ENCODE peak calls at places on chromosome 12, in four cellular contexts. One of them, this sample, is unnamed.

GRCh38 chr12:117832459-117833457 is 136.0 kb downstream of the KSR2 start:
- DNase-seq in mesendoderm: no peak
- DNase-seq in IMR-90: peak
- DNase-seq in H1: no peak
- DNase-seq in this sample: no peak

GRCh38 chr12:48281811-48282210 is 68.9 kb downstream of the ZNF641 start:
- DNase-seq in mesendoderm: no peak
- DNase-seq in IMR-90: no peak
- DNase-seq in H1: no peak
- DNase-seq in this sample: no peak

GRCh38 chr12:46558696-46559095 is 186.1 kb upstream of the SLC38A2 start:
- DNase-seq in mesendoderm: no peak
- DNase-seq in IMR-90: no peak
- DNase-seq in H1: no peak
- DNase-seq in this sample: no peak

GRCh38 chr12:107119091-107119490 is 25.7 kb upstream of the CRY1 start:
- DNase-seq in mesendoderm: no peak
- DNase-seq in IMR-90: no peak
- DNase-seq in H1: no peak
- DNase-seq in this sample: no peak

GRCh38 chr12:94148841-94149780 is 734 bp downstream of the PLXNC1 start:
- DNase-seq in mesendoderm: peak
- DNase-seq in IMR-90: peak
- DNase-seq in H1: peak
- DNase-seq in this sample: peak

GRCh38 chr12:62711626-62712305 is 223.2 kb downstream of the PPM1H start:
- DNase-seq in mesendoderm: no peak
- DNase-seq in IMR-90: no peak
- DNase-seq in H1: no peak
- DNase-seq in this sample: no peak

GRCh38 chr12:64796205-64796845 is 28.1 kb upstream of the TBC1D30 start:
- DNase-seq in mesendoderm: peak
- DNase-seq in IMR-90: peak
- DNase-seq in H1: no peak
- DNase-seq in this sample: peak

GRCh38 chr12:107310621-107311020 is 217.3 kb upstream of the CRY1 start:
- DNase-seq in mesendoderm: no peak
- DNase-seq in IMR-90: no peak
- DNase-seq in H1: no peak
- DNase-seq in this sample: no peak

GRCh38 chr12:113462880-113463745 is 8.6 kb downstream of the LHX5 start:
- DNase-seq in mesendoderm: no peak
- DNase-seq in IMR-90: no peak
- DNase-seq in H1: peak
- DNase-seq in this sample: peak

GRCh38 chr12:80101126-80101525 is 1.8 kb downstream of the OTOGL start:
- DNase-seq in mesendoderm: no peak
- DNase-seq in IMR-90: no peak
- DNase-seq in H1: no peak
- DNase-seq in this sample: no peak

GRCh38 chr12:9813821-9814798 is 13.2 kb upstream of the KLRF1 start:
- DNase-seq in mesendoderm: peak
- DNase-seq in IMR-90: peak
- DNase-seq in H1: peak
- DNase-seq in this sample: peak

GRCh38 chr12:48010366-48010970 is 6.2 kb upstream of the COL2A1 start:
- DNase-seq in mesendoderm: no peak
- DNase-seq in IMR-90: no peak
- DNase-seq in H1: no peak
- DNase-seq in this sample: no peak

GRCh38 chr12:93427779-93428564 is 13.8 kb downstream of the UBE2N start:
- DNase-seq in mesendoderm: no peak
- DNase-seq in IMR-90: peak
- DNase-seq in H1: no peak
- DNase-seq in this sample: no peak

GRCh38 chr12:105369014-105369413 is 38.5 kb downstream of the C12orf75 start:
- DNase-seq in mesendoderm: no peak
- DNase-seq in IMR-90: peak
- DNase-seq in H1: no peak
- DNase-seq in this sample: no peak

GRCh38 chr12:227286-227915 is 13.4 kb upstream of the SLC6A12 start:
- DNase-seq in mesendoderm: no peak
- DNase-seq in IMR-90: no peak
- DNase-seq in H1: peak
- DNase-seq in this sample: peak

GRCh38 chr12:119288559-119288958 is 46.0 kb upstream of the CCDC60 start:
- DNase-seq in mesendoderm: no peak
- DNase-seq in IMR-90: no peak
- DNase-seq in H1: no peak
- DNase-seq in this sample: no peak

GRCh38 chr12:1565172-1565571 is 29.2 kb downstream of the FBXL14 start:
- DNase-seq in mesendoderm: no peak
- DNase-seq in IMR-90: no peak
- DNase-seq in H1: no peak
- DNase-seq in this sample: no peak

GRCh38 chr12:119528241-119528640 is 65.3 kb upstream of the TMEM233 start:
- DNase-seq in mesendoderm: peak
- DNase-seq in IMR-90: no peak
- DNase-seq in H1: no peak
- DNase-seq in this sample: no peak

GRCh38 chr12:108918960-108919642 is 39.2 kb downstream of the DAO start:
- DNase-seq in mesendoderm: no peak
- DNase-seq in IMR-90: no peak
- DNase-seq in H1: no peak
- DNase-seq in this sample: no peak

GRCh38 chr12:69161835-69162234 is 77.5 kb upstream of the CPSF6 start:
- DNase-seq in mesendoderm: no peak
- DNase-seq in IMR-90: no peak
- DNase-seq in H1: no peak
- DNase-seq in this sample: no peak

GRCh38 chr12:93060071-93060665 is 131.1 kb upstream of the EEA1 start:
- DNase-seq in mesendoderm: no peak
- DNase-seq in IMR-90: no peak
- DNase-seq in H1: no peak
- DNase-seq in this sample: no peak

GRCh38 chr12:131509706-131510105 is 201.2 kb upstream of the SFSWAP start:
- DNase-seq in mesendoderm: no peak
- DNase-seq in IMR-90: no peak
- DNase-seq in H1: no peak
- DNase-seq in this sample: no peak

GRCh38 chr12:6230321-6231110 is 30.3 kb downstream of the CD9 start:
- DNase-seq in mesendoderm: no peak
- DNase-seq in IMR-90: no peak
- DNase-seq in H1: no peak
- DNase-seq in this sample: no peak

GRCh38 chr12:24820872-24821271 is 128.0 kb downstream of the BCAT1 start:
- DNase-seq in mesendoderm: no peak
- DNase-seq in IMR-90: peak
- DNase-seq in H1: no peak
- DNase-seq in this sample: no peak

GRCh38 chr12:106416273-106416672 is 58.7 kb downstream of the POLR3B start:
- DNase-seq in mesendoderm: peak
- DNase-seq in IMR-90: no peak
- DNase-seq in H1: no peak
- DNase-seq in this sample: no peak

GRCh38 chr12:130818381-130819247 is 20.4 kb downstream of the STX2 start:
- DNase-seq in mesendoderm: peak
- DNase-seq in IMR-90: no peak
- DNase-seq in H1: peak
- DNase-seq in this sample: peak

GRCh38 chr12:9880532-9880931 is 757 bp upstream of the KLRF2 start:
- DNase-seq in mesendoderm: no peak
- DNase-seq in IMR-90: no peak
- DNase-seq in H1: no peak
- DNase-seq in this sample: no peak

GRCh38 chr12:106871477-106871876 is 84.2 kb upstream of the TMEM263 start:
- DNase-seq in mesendoderm: no peak
- DNase-seq in IMR-90: peak
- DNase-seq in H1: no peak
- DNase-seq in this sample: no peak

GRCh38 chr12:71439613-71440392 is at the start of gene LGR5:
- DNase-seq in mesendoderm: peak
- DNase-seq in IMR-90: peak
- DNase-seq in H1: peak
- DNase-seq in this sample: peak

GRCh38 chr12:65946821-65947220 is 122.5 kb downstream of the HMGA2 start:
- DNase-seq in mesendoderm: no peak
- DNase-seq in IMR-90: peak
- DNase-seq in H1: no peak
- DNase-seq in this sample: no peak

GRCh38 chr12:121610239-121611149 is 15.8 kb upstream of the ORAI1 start:
- DNase-seq in mesendoderm: no peak
- DNase-seq in IMR-90: peak
- DNase-seq in H1: no peak
- DNase-seq in this sample: no peak

GRCh38 chr12:129483494-129483893 is 420.3 kb downstream of the TMEM132D start:
- DNase-seq in mesendoderm: no peak
- DNase-seq in IMR-90: no peak
- DNase-seq in H1: no peak
- DNase-seq in this sample: no peak

GRCh38 chr12:41402804-41403203 is 214.7 kb downstream of the PDZRN4 start:
- DNase-seq in mesendoderm: no peak
- DNase-seq in IMR-90: no peak
- DNase-seq in H1: no peak
- DNase-seq in this sample: no peak

GRCh38 chr12:51395283-51396230 is 4.4 kb upstream of the GALNT6 start:
- DNase-seq in mesendoderm: peak
- DNase-seq in IMR-90: no peak
- DNase-seq in H1: no peak
- DNase-seq in this sample: peak

GRCh38 chr12:51391047-51391837 is at the start of gene GALNT6:
- DNase-seq in mesendoderm: peak
- DNase-seq in IMR-90: no peak
- DNase-seq in H1: peak
- DNase-seq in this sample: peak

GRCh38 chr12:51390457-51391046 is 654 bp downstream of the GALNT6 start:
- DNase-seq in mesendoderm: no peak
- DNase-seq in IMR-90: no peak
- DNase-seq in H1: no peak
- DNase-seq in this sample: no peak

GRCh38 chr12:51393676-51394545 is 2.7 kb upstream of the GALNT6 start:
- DNase-seq in mesendoderm: no peak
- DNase-seq in IMR-90: peak
- DNase-seq in H1: no peak
- DNase-seq in this sample: peak

GRCh38 chr12:51392556-51393237 is 1.5 kb upstream of the GALNT6 start:
- DNase-seq in mesendoderm: peak
- DNase-seq in IMR-90: no peak
- DNase-seq in H1: peak
- DNase-seq in this sample: peak
- H2AK5ac ChIP-seq in mesendoderm: no peak
- H2AK5ac ChIP-seq in IMR-90: peak
- H2AK5ac ChIP-seq in H1: no peak
- H2AK5ac ChIP-seq in this sample: no peak

DNA sequence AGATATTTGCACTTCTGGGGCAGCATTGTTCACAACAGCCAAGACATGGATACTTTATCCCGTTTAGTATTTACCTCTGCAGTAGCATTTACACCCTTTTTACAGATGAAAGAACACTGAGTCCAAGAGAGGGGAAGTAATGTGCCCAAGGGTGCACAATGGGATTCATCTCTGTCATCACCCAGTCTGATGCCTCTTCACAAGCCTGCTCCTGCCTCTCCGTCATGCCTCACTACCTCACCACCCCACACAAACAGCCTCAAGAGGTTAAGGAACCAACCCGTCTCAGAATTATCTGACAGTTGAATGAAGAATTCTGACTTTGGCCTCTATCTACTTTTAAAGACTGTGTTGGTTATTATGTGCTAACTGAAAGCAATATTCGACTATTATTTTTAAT is 368.4 kb downstream of the ATP23 start:
- DNase-seq in mesendoderm: no peak
- DNase-seq in IMR-90: no peak
- DNase-seq in H1: no peak
- DNase-seq in this sample: no peak
- H4K8ac ChIP-seq in mesendoderm: no peak
- H4K8ac ChIP-seq in IMR-90: peak
- H4K8ac ChIP-seq in H1: no peak
- H4K8ac ChIP-seq in this sample: no peak

GRCh38 chr12:7289743-7290142 is 14.1 kb upstream of the ACSM4 start:
- DNase-seq in mesendoderm: peak
- DNase-seq in IMR-90: no peak
- DNase-seq in H1: no peak
- DNase-seq in this sample: no peak
- H3K56ac ChIP-seq in mesendoderm: no peak
- H3K56ac ChIP-seq in IMR-90: no peak
- H3K56ac ChIP-seq in H1: no peak
- H3K56ac ChIP-seq in this sample: no peak

DNA sequence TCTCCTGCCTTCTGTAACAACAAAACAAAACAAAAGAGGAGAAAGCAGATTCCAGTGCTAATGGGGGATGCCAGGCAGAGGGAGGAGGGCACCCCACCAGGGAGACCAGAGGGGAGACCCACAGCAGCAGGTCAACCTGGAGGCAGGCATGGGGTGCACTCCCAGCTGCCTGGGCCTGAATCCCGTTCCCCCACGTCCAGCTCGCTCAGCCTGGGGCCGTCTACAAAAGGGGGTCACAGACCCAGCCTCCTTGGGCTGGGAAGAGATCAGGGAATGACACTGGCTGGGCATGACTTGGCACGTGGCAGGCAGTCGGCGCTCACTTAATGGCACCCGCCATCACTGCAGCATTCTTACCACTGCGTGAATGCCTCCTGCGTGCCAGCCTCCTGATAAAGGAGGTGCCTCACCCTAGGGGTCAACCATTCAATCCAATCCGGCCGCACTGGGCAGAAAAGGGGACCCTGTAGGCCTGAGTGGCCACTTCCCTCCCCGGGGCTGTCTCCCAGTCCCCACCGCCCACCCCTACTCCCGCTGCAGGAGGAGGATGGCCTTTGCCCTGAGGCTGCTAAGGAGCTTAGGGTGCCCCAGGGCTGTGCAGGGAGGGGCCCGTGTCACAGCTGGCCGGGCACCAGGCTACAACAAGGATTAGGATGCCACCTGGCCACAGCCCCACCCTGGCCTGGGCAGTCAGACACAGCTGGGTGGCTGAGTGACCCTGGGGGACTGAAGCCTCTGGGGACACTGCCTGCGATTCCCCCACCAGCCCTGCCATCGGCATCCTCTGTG is 87.5 kb downstream of the NCOR2 start:
- DNase-seq in mesendoderm: no peak
- DNase-seq in IMR-90: no peak
- DNase-seq in H1: no peak
- DNase-seq in this sample: no peak
- H2AK5ac ChIP-seq in mesendoderm: no peak
- H2AK5ac ChIP-seq in IMR-90: peak
- H2AK5ac ChIP-seq in H1: no peak
- H2AK5ac ChIP-seq in this sample: no peak

GRCh38 chr12:4821000-4821399 is 88.7 kb upstream of the KCNA1 start:
- DNase-seq in mesendoderm: no peak
- DNase-seq in IMR-90: no peak
- DNase-seq in H1: no peak
- DNase-seq in this sample: no peak
- H4K8ac ChIP-seq in mesendoderm: no peak
- H4K8ac ChIP-seq in IMR-90: no peak
- H4K8ac ChIP-seq in H1: peak
- H4K8ac ChIP-seq in this sample: no peak

GRCh38 chr12:89796798-89797382 is 88.3 kb upstream of the ATP2B1 start:
- DNase-seq in mesendoderm: peak
- DNase-seq in IMR-90: no peak
- DNase-seq in H1: no peak
- DNase-seq in this sample: no peak
- H3K56ac ChIP-seq in mesendoderm: no peak
- H3K56ac ChIP-seq in IMR-90: no peak
- H3K56ac ChIP-seq in H1: no peak
- H3K56ac ChIP-seq in this sample: no peak